ENCODE peak calls at places on chromosome 11, in seven cellular contexts. One of them, this sample, is unnamed.

GRCh38 chr11:14499178-14499559 is 442 bp downstream of the COPB1 start:
- DNase-seq in left ventricle myocardium inferior: peak
- DNase-seq in AG04450: no peak
- DNase-seq in H9: peak
- DNase-seq in CD8-positive, alpha-beta memory T cell: peak
- DNase-seq in uterus: no peak
- DNase-seq in OCI-LY7: peak
- DNase-seq in this sample: no peak

GRCh38 chr11:65456418-65456817 is 33.8 kb downstream of the NEAT1 start:
- DNase-seq in H9: no peak
- DNase-seq in uterus: no peak
- DNase-seq in CD8-positive, alpha-beta memory T cell: no peak
- DNase-seq in left ventricle myocardium inferior: no peak
- DNase-seq in OCI-LY7: no peak
- DNase-seq in AG04450: no peak
- DNase-seq in this sample: no peak

GRCh38 chr11:63884191-63884590 is 32.8 kb downstream of the RCOR2 start:
- DNase-seq in uterus: no peak
- DNase-seq in AG04450: no peak
- DNase-seq in left ventricle myocardium inferior: no peak
- DNase-seq in H9: no peak
- DNase-seq in CD8-positive, alpha-beta memory T cell: no peak
- DNase-seq in OCI-LY7: no peak
- DNase-seq in this sample: no peak

GRCh38 chr11:94128171-94128745 is 383 bp upstream of the PANX1 start:
- DNase-seq in uterus: no peak
- DNase-seq in CD8-positive, alpha-beta memory T cell: no peak
- DNase-seq in H9: no peak
- DNase-seq in left ventricle myocardium inferior: no peak
- DNase-seq in AG04450: no peak
- DNase-seq in OCI-LY7: peak
- DNase-seq in this sample: no peak

GRCh38 chr11:29310016-29310415 is 706.8 kb downstream of the KCNA4 start:
- DNase-seq in H9: no peak
- DNase-seq in OCI-LY7: no peak
- DNase-seq in uterus: no peak
- DNase-seq in AG04450: peak
- DNase-seq in CD8-positive, alpha-beta memory T cell: no peak
- DNase-seq in left ventricle myocardium inferior: no peak
- DNase-seq in this sample: no peak

GRCh38 chr11:7840580-7840979 is 43.8 kb upstream of the OR5P2 start:
- DNase-seq in AG04450: no peak
- DNase-seq in CD8-positive, alpha-beta memory T cell: no peak
- DNase-seq in H9: no peak
- DNase-seq in left ventricle myocardium inferior: no peak
- DNase-seq in uterus: no peak
- DNase-seq in OCI-LY7: no peak
- DNase-seq in this sample: no peak

GRCh38 chr11:115919341-115920086 is 415.3 kb upstream of the CADM1 start:
- DNase-seq in AG04450: no peak
- DNase-seq in OCI-LY7: no peak
- DNase-seq in CD8-positive, alpha-beta memory T cell: no peak
- DNase-seq in left ventricle myocardium inferior: no peak
- DNase-seq in H9: no peak
- DNase-seq in uterus: no peak
- DNase-seq in this sample: no peak

GRCh38 chr11:30521297-30522071 is 64.7 kb downstream of the MPPED2 start:
- DNase-seq in AG04450: no peak
- DNase-seq in H9: no peak
- DNase-seq in uterus: no peak
- DNase-seq in left ventricle myocardium inferior: no peak
- DNase-seq in CD8-positive, alpha-beta memory T cell: no peak
- DNase-seq in OCI-LY7: no peak
- DNase-seq in this sample: no peak

GRCh38 chr11:17636721-17637120 is 82.7 kb upstream of the MYOD1 start:
- DNase-seq in OCI-LY7: no peak
- DNase-seq in AG04450: no peak
- DNase-seq in left ventricle myocardium inferior: no peak
- DNase-seq in CD8-positive, alpha-beta memory T cell: no peak
- DNase-seq in uterus: no peak
- DNase-seq in H9: no peak
- DNase-seq in this sample: no peak

GRCh38 chr11:612201-612960 is 3.4 kb downstream of the IRF7 start:
- DNase-seq in H9: peak
- DNase-seq in left ventricle myocardium inferior: no peak
- DNase-seq in AG04450: no peak
- DNase-seq in CD8-positive, alpha-beta memory T cell: no peak
- DNase-seq in uterus: peak
- DNase-seq in OCI-LY7: peak
- DNase-seq in this sample: no peak

GRCh38 chr11:45885921-45886721 is 670 bp downstream of the MAPK8IP1 start:
- DNase-seq in CD8-positive, alpha-beta memory T cell: no peak
- DNase-seq in left ventricle myocardium inferior: no peak
- DNase-seq in uterus: no peak
- DNase-seq in H9: peak
- DNase-seq in AG04450: no peak
- DNase-seq in OCI-LY7: no peak
- DNase-seq in this sample: peak

GRCh38 chr11:111429066-111429506 is 50.0 kb upstream of the POU2AF1 start:
- DNase-seq in OCI-LY7: peak
- DNase-seq in CD8-positive, alpha-beta memory T cell: no peak
- DNase-seq in H9: peak
- DNase-seq in uterus: peak
- DNase-seq in AG04450: no peak
- DNase-seq in left ventricle myocardium inferior: peak
- DNase-seq in this sample: no peak

GRCh38 chr11:13861411-13861810 is 101.1 kb upstream of the SPON1 start:
- DNase-seq in CD8-positive, alpha-beta memory T cell: no peak
- DNase-seq in uterus: no peak
- DNase-seq in AG04450: no peak
- DNase-seq in H9: no peak
- DNase-seq in OCI-LY7: peak
- DNase-seq in left ventricle myocardium inferior: no peak
- DNase-seq in this sample: no peak

GRCh38 chr11:11866203-11866602 is 24.4 kb downstream of the USP47 start:
- DNase-seq in CD8-positive, alpha-beta memory T cell: no peak
- DNase-seq in left ventricle myocardium inferior: no peak
- DNase-seq in OCI-LY7: no peak
- DNase-seq in uterus: no peak
- DNase-seq in H9: no peak
- DNase-seq in AG04450: no peak
- DNase-seq in this sample: no peak

GRCh38 chr11:8744423-8744822 is 61.8 kb downstream of the RPL27A start:
- DNase-seq in OCI-LY7: no peak
- DNase-seq in uterus: no peak
- DNase-seq in AG04450: no peak
- DNase-seq in H9: no peak
- DNase-seq in CD8-positive, alpha-beta memory T cell: no peak
- DNase-seq in left ventricle myocardium inferior: no peak
- DNase-seq in this sample: no peak

GRCh38 chr11:68017858-68018729 is 8.0 kb downstream of the ALDH3B1 start:
- DNase-seq in OCI-LY7: no peak
- DNase-seq in H9: no peak
- DNase-seq in CD8-positive, alpha-beta memory T cell: no peak
- DNase-seq in AG04450: no peak
- DNase-seq in left ventricle myocardium inferior: no peak
- DNase-seq in uterus: no peak
- DNase-seq in this sample: no peak

GRCh38 chr11:67060111-67060522 is 3.5 kb downstream of the RHOD start:
- DNase-seq in left ventricle myocardium inferior: no peak
- DNase-seq in AG04450: no peak
- DNase-seq in CD8-positive, alpha-beta memory T cell: no peak
- DNase-seq in H9: peak
- DNase-seq in OCI-LY7: no peak
- DNase-seq in uterus: no peak
- DNase-seq in this sample: no peak

GRCh38 chr11:93484716-93485115 is 58.5 kb downstream of the SMCO4 start:
- DNase-seq in uterus: no peak
- DNase-seq in left ventricle myocardium inferior: no peak
- DNase-seq in AG04450: peak
- DNase-seq in H9: no peak
- DNase-seq in OCI-LY7: no peak
- DNase-seq in CD8-positive, alpha-beta memory T cell: no peak
- DNase-seq in this sample: no peak

GRCh38 chr11:17641792-17642350 is 77.5 kb upstream of the MYOD1 start:
- DNase-seq in H9: no peak
- DNase-seq in OCI-LY7: no peak
- DNase-seq in uterus: no peak
- DNase-seq in left ventricle myocardium inferior: no peak
- DNase-seq in CD8-positive, alpha-beta memory T cell: no peak
- DNase-seq in AG04450: no peak
- DNase-seq in this sample: no peak

GRCh38 chr11:36512016-36512415 is 1.9 kb upstream of the TRAF6 start:
- DNase-seq in left ventricle myocardium inferior: no peak
- DNase-seq in CD8-positive, alpha-beta memory T cell: no peak
- DNase-seq in H9: no peak
- DNase-seq in AG04450: no peak
- DNase-seq in uterus: no peak
- DNase-seq in OCI-LY7: no peak
- DNase-seq in this sample: no peak

GRCh38 chr11:130908770-130909625 is 7.3 kb downstream of the SNX19 start:
- DNase-seq in uterus: no peak
- DNase-seq in H9: no peak
- DNase-seq in AG04450: peak
- DNase-seq in OCI-LY7: no peak
- DNase-seq in CD8-positive, alpha-beta memory T cell: no peak
- DNase-seq in left ventricle myocardium inferior: no peak
- DNase-seq in this sample: no peak

GRCh38 chr11:118435233-118435892 is 929 bp upstream of the KMT2A start:
- DNase-seq in uterus: peak
- DNase-seq in OCI-LY7: peak
- DNase-seq in CD8-positive, alpha-beta memory T cell: peak
- DNase-seq in AG04450: no peak
- DNase-seq in left ventricle myocardium inferior: peak
- DNase-seq in H9: peak
- DNase-seq in this sample: peak
- H3K27ac ChIP-seq in uterus: peak
- H3K27ac ChIP-seq in OCI-LY7: peak
- H3K27ac ChIP-seq in CD8-positive, alpha-beta memory T cell: peak
- H3K27ac ChIP-seq in AG04450: peak
- H3K27ac ChIP-seq in left ventricle myocardium inferior: peak
- H3K27ac ChIP-seq in H9: peak
- H3K27ac ChIP-seq in this sample: peak

DNA sequence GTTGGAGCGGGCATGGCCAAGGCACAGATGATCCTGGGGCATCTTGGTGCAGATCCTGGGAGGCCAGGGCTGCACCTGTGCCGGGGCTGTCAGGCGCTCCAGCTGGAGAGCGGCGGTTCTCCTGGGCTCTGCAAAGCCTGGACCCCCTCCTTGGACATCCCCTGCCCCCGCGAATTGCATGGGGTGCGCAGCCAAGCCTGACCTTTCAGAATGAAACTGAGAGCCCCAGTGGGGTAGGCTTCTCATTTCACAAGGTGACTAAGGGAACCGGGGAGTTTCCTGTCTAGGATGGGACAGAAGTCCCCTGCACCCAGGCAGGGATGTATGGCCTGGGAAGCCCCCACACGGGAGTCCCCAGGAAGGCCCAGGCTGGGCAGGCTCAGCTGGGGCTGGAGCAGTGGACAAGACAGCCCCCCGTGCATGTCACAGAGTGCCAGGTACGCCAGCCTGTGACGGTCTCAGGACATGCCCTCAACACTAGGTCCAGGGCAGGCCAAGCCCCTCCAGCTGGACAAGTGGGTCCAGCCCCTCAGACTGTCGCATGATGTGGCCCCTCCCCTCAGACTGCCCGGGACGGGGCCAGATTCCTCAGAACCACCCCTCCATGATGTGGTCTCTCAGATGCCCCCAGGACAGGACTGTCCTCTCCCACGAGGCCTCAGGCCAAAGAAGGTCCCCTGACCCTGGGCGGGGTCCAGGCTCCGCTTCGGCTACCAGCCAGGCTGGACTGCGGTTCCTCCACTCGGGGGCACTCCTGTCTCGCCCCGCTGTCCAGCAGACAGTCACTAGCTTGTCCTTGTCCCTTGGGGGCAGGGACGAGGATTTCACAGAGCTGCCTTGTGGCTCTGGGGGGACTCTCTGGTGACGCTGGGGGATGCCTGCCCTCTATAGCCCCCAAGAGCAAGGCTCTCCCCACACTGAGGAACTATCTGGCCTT is 2.3 kb downstream of the LSP1 start:
- DNase-seq in OCI-LY7: peak
- DNase-seq in AG04450: no peak
- DNase-seq in left ventricle myocardium inferior: no peak
- DNase-seq in uterus: no peak
- DNase-seq in H9: no peak
- DNase-seq in CD8-positive, alpha-beta memory T cell: no peak
- DNase-seq in this sample: no peak
- H3K27ac ChIP-seq in OCI-LY7: peak
- H3K27ac ChIP-seq in AG04450: no peak
- H3K27ac ChIP-seq in left ventricle myocardium inferior: no peak
- H3K27ac ChIP-seq in uterus: no peak
- H3K27ac ChIP-seq in H9: no peak
- H3K27ac ChIP-seq in CD8-positive, alpha-beta memory T cell: peak
- H3K27ac ChIP-seq in this sample: no peak

GRCh38 chr11:3946445-3947017 is 91.1 kb downstream of the STIM1 start:
- DNase-seq in left ventricle myocardium inferior: no peak
- DNase-seq in OCI-LY7: no peak
- DNase-seq in H9: no peak
- DNase-seq in AG04450: no peak
- DNase-seq in CD8-positive, alpha-beta memory T cell: no peak
- DNase-seq in uterus: no peak
- DNase-seq in this sample: no peak

GRCh38 chr11:3947084-3947483 is 91.6 kb downstream of the STIM1 start:
- DNase-seq in left ventricle myocardium inferior: no peak
- DNase-seq in H9: no peak
- DNase-seq in OCI-LY7: peak
- DNase-seq in AG04450: no peak
- DNase-seq in uterus: peak
- DNase-seq in CD8-positive, alpha-beta memory T cell: peak
- DNase-seq in this sample: no peak

GRCh38 chr11:3942956-3943497 is 87.6 kb downstream of the STIM1 start:
- DNase-seq in OCI-LY7: no peak
- DNase-seq in uterus: no peak
- DNase-seq in left ventricle myocardium inferior: no peak
- DNase-seq in AG04450: no peak
- DNase-seq in H9: no peak
- DNase-seq in CD8-positive, alpha-beta memory T cell: no peak
- DNase-seq in this sample: no peak

GRCh38 chr11:3942160-3942955 is 86.9 kb downstream of the STIM1 start:
- DNase-seq in OCI-LY7: peak
- DNase-seq in H9: no peak
- DNase-seq in left ventricle myocardium inferior: no peak
- DNase-seq in CD8-positive, alpha-beta memory T cell: no peak
- DNase-seq in AG04450: no peak
- DNase-seq in uterus: no peak
- DNase-seq in this sample: no peak

GRCh38 chr11:3944198-3944597 is 88.7 kb downstream of the STIM1 start:
- DNase-seq in CD8-positive, alpha-beta memory T cell: no peak
- DNase-seq in OCI-LY7: no peak
- DNase-seq in uterus: peak
- DNase-seq in AG04450: no peak
- DNase-seq in left ventricle myocardium inferior: peak
- DNase-seq in H9: no peak
- DNase-seq in this sample: no peak
- H3K27ac ChIP-seq in CD8-positive, alpha-beta memory T cell: no peak
- H3K27ac ChIP-seq in OCI-LY7: no peak
- H3K27ac ChIP-seq in uterus: peak
- H3K27ac ChIP-seq in AG04450: no peak
- H3K27ac ChIP-seq in left ventricle myocardium inferior: peak
- H3K27ac ChIP-seq in H9: no peak
- H3K27ac ChIP-seq in this sample: peak

GRCh38 chr11:34536056-34536455 is 22.5 kb upstream of the ELF5 start:
- DNase-seq in left ventricle myocardium inferior: no peak
- DNase-seq in AG04450: no peak
- DNase-seq in uterus: no peak
- DNase-seq in H9: no peak
- DNase-seq in OCI-LY7: no peak
- DNase-seq in CD8-positive, alpha-beta memory T cell: no peak
- DNase-seq in this sample: no peak
- H3K27ac ChIP-seq in left ventricle myocardium inferior: no peak
- H3K27ac ChIP-seq in AG04450: no peak
- H3K27ac ChIP-seq in uterus: no peak
- H3K27ac ChIP-seq in H9: no peak
- H3K27ac ChIP-seq in OCI-LY7: no peak
- H3K27ac ChIP-seq in CD8-positive, alpha-beta memory T cell: no peak
- H3K27ac ChIP-seq in this sample: no peak